ENCODE peak calls at places on chromosome 10, in four cellular contexts. W is HCT116, U is stomach, S is SK-N-SH. Q is an unnamed sample. For H3K4me1, the result is how much of the 10 kb centered on the place peaks cover.

GRCh38 chr10:34996843-34997242 is 93.3 kb downstream of the CUL2 start:
- DNase-seq in S (no peak), U (no peak), W (no peak), Q (no peak)

GRCh38 chr10:26697163-26697921 is at the start of gene PDSS1:
- DNase-seq in U (peak), S (peak), W (peak), Q (peak)

GRCh38 chr10:89301231-89301630 is 615 bp upstream of the IFIT2 start:
- DNase-seq in W (no peak), S (no peak), U (no peak), Q (no peak)

GRCh38 chr10:6590100-6590499 is 10.0 kb upstream of the PRKCQ start:
- DNase-seq in U (no peak), W (no peak), S (no peak), Q (no peak)

GRCh38 chr10:33209777-33210176 is 124.7 kb downstream of the NRP1 start:
- DNase-seq in W (no peak), S (no peak), U (no peak), Q (no peak)

GRCh38 chr10:88186335-88186734 is 322.9 kb downstream of the PTEN start:
- DNase-seq in W (no peak), S (no peak), U (no peak), Q (no peak)

GRCh38 chr10:77555591-77556212 is 81.9 kb downstream of the KCNMA1 start:
- DNase-seq in U (no peak), W (no peak), S (no peak), Q (no peak)

GRCh38 chr10:126111562-126111961 is 215.2 kb downstream of the FANK1 start:
- DNase-seq in U (no peak), S (no peak), W (no peak), Q (no peak)

GRCh38 chr10:124647421-124648130 is 96.6 kb downstream of the FAM53B start:
- DNase-seq in U (peak), W (peak), S (peak), Q (no peak)

GRCh38 chr10:90484518-90484917 is 373.3 kb downstream of the HTR7 start:
- DNase-seq in S (no peak), W (no peak), U (no peak), Q (no peak)

GRCh38 chr10:87767253-87767652 is 50.8 kb downstream of the ATAD1 start:
- DNase-seq in U (no peak), S (no peak), W (no peak), Q (no peak)

GRCh38 chr10:72685264-72685921 is 6.5 kb upstream of the MCU start:
- DNase-seq in U (no peak), S (no peak), W (no peak), Q (no peak)

DNA sequence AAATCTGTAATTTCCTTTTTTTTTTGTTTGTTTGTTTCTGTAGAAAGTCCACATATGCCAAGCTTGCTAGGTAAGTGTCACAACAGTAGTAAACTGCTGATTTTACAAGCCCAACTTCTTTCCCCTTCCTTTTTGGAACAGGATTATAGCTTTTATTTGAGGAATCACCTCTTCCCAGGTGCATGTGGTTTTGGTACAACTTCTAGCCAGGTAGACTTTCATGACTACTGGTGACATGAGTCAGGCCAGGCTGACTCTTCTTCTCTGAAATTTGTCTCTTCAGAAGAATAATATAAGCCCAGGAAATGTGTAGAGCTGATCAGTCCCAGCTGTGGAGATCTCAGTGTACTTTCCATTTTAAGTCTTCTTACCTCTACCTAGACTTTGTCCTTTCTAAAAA is 664.5 kb downstream of the SORCS1 start:
- DNase-seq in S (no peak), W (no peak), U (no peak), Q (no peak)
- H3K4me1 ChIP-seq in S (under half), W (under half), U (under half), Q (under half)

GRCh38 chr10:60488111-60488669 is 98.5 kb upstream of the ANK3 start:
- DNase-seq in W (no peak), S (no peak), U (no peak), Q (no peak)
- TF ChIP-seq POLR2AphosphoS5 in W (no peak), S (no peak), U (no peak), Q (no peak)

GRCh38 chr10:31401287-31401686 is 82.3 kb downstream of the ZEB1 start:
- DNase-seq in S (no peak), W (no peak), U (no peak), Q (no peak)

GRCh38 chr10:31397852-31398251 is 78.8 kb downstream of the ZEB1 start:
- DNase-seq in W (no peak), S (no peak), U (no peak), Q (no peak)

GRCh38 chr10:31395695-31396094 is 76.7 kb downstream of the ZEB1 start:
- DNase-seq in U (no peak), W (no peak), S (no peak), Q (no peak)

GRCh38 chr10:31399631-31400030 is 80.6 kb downstream of the ZEB1 start:
- DNase-seq in U (no peak), W (no peak), S (no peak), Q (no peak)

GRCh38 chr10:31399171-31399570 is 80.2 kb downstream of the ZEB1 start:
- DNase-seq in W (no peak), S (no peak), U (no peak), Q (no peak)
- H3K4me1 ChIP-seq in W (under half), S (under half), U (half or more), Q (under half)

DNA sequence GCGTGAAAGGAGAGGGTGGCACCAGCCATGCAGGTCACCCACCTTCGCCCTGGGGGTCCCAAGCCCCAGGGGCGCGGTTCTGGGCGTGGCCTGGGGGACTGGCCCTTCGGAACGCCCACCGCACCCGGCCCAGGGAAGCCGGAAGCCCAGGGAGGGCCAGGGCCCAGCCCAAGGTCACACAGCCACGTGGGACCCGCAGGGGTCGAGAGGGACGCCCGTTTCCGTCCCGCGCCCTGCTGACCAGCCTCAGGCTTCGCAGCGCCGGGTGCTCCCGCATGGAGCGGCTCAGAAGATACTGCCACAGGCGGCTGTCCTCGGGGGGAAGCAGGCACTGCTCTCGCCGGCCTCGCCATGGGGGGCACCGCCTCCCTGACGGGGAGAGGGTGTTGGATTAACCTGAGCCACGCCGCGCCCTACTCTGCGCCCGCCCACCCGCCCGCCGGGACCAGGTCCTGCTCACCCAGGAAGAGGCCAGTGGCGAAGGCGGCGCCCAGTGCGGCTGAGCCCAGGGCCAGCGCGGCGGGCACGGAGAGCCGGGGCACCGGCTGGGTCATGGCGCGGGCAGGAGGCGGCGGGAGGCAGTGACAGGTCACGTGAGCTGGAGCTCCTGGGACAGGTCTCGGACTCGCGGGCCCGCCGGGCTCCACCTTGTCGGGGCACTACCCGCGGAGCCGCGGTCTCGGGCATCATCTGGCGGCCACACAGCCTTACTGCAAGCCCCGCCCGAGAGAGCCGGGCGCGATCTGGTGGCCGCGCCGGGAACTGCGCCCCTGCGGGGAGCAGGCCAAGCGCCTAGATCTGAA is at the start of gene COMTD1:
- DNase-seq in U (peak), W (peak), S (peak), Q (peak)
- TF ChIP-seq POLR2AphosphoS5 in U (peak), W (peak), S (no peak), Q (peak)

GRCh38 chr10:132467464-132468149 is 70.0 kb upstream of the INPP5A start:
- DNase-seq in U (no peak), S (no peak), W (no peak), Q (no peak)

GRCh38 chr10:132468201-132468600 is 69.4 kb upstream of the INPP5A start:
- DNase-seq in U (no peak), W (no peak), S (no peak), Q (no peak)

GRCh38 chr10:132469197-132469942 is 68.2 kb upstream of the INPP5A start:
- DNase-seq in U (no peak), W (no peak), S (no peak), Q (peak)

GRCh38 chr10:132466520-132467463 is 69.8 kb downstream of the PWWP2B start:
- DNase-seq in U (no peak), W (no peak), S (no peak), Q (peak)

GRCh38 chr10:132468651-132469050 is 68.9 kb upstream of the INPP5A start:
- DNase-seq in S (no peak), W (no peak), U (no peak), Q (peak)
- H3K4me1 ChIP-seq in S (under half), W (under half), U (half or more), Q (under half)

DNA sequence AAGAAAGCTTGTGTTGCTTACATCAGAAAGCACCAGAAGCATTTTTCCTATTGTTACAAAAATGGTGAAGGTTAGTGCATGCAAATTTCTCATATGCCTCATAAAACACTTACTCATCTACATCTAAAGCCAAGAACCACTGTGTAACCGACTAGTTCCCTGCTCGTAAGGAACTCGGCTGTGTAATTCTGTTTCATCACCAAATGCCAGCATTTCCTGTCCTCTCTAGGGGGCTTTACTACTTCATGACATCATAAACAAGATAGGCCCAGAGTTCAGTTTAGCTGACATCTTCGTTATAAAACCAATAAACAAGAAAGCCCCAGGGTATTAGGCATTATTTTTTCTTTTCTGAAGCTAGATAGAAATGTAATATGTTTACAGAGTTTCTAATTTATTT is 88.0 kb downstream of the CFAP58 start:
- DNase-seq in W (no peak), U (no peak), S (no peak), Q (no peak)
- TF ChIP-seq POLR2AphosphoS5 in W (no peak), U (no peak), S (no peak), Q (no peak)

GRCh38 chr10:114395361-114396022 is 8.8 kb downstream of the AFAP1L2 start:
- DNase-seq in S (no peak), W (no peak), U (no peak), Q (no peak)

GRCh38 chr10:114399576-114399975 is 4.7 kb downstream of the AFAP1L2 start:
- DNase-seq in S (no peak), W (no peak), U (no peak), Q (no peak)

GRCh38 chr10:114396455-114396854 is 7.8 kb downstream of the AFAP1L2 start:
- DNase-seq in W (no peak), U (no peak), S (no peak), Q (no peak)

GRCh38 chr10:114398587-114399331 is 5.5 kb downstream of the AFAP1L2 start:
- DNase-seq in S (no peak), W (no peak), U (no peak), Q (no peak)

GRCh38 chr10:114397651-114398145 is 6.6 kb downstream of the AFAP1L2 start:
- DNase-seq in U (no peak), W (no peak), S (no peak), Q (no peak)
- H3K4me1 ChIP-seq in U (half or more), W (under half), S (under half), Q (half or more)